ENCODE peak calls at places on chromosomes 12 and 14, in four cellular contexts. N, R, V and Z are unnamed samples.

GRCh38 chr12:79521576-79521975 is 169.2 kb downstream of the PAWR start:
- DNase-seq in N (no peak), V (no peak), R (no peak), Z (no peak)

GRCh38 chr12:47712171-47712570 is 6.3 kb upstream of the RPAP3 start:
- DNase-seq in V (no peak), R (no peak), N (no peak), Z (no peak)

GRCh38 chr12:122166422-122167327 is 7.3 kb downstream of the IL31 start:
- DNase-seq in N (no peak), R (no peak), V (no peak), Z (no peak)

GRCh38 chr14:23695220-23695999 is 59.2 kb downstream of the DHRS2 start:
- DNase-seq in R (no peak), V (peak), N (no peak), Z (no peak)

GRCh38 chr12:108816652-108817335 is 40.6 kb downstream of the SSH1 start:
- DNase-seq in N (no peak), R (no peak), V (no peak), Z (no peak)

GRCh38 chr12:95545731-95546490 is 5.4 kb downstream of the USP44 start:
- DNase-seq in N (peak), R (no peak), V (no peak), Z (no peak)

GRCh38 chr14:61460853-61461611 is 139.7 kb downstream of the PRKCH start:
- DNase-seq in N (no peak), R (peak), V (peak), Z (no peak)

GRCh38 chr12:112535017-112535416 is 116.3 kb downstream of the PTPN11 start:
- DNase-seq in N (no peak), V (no peak), R (no peak), Z (no peak)

GRCh38 chr12:3122841-3123678 is 45.9 kb downstream of the TSPAN9 start:
- DNase-seq in N (no peak), V (no peak), R (no peak), Z (no peak)

GRCh38 chr12:69000540-69001243 is 67.7 kb upstream of the CPM start:
- DNase-seq in V (no peak), R (no peak), N (no peak), Z (no peak)